ENCODE peak calls at places on chromosomes 4 and X, in nine cellular contexts. One of them, this sample, is unnamed.

GRCh38 chrX:18701621-18702361 is 5.7 kb upstream of the PPEF1 start:
- DNase-seq in GM23248: no peak
- DNase-seq in mesenteric fat pad: no peak
- DNase-seq in activated T-helper 1 cell treated with anti-CD3 and anti-CD28 coated beads, Interleukin-12 subunit alpha, Interleukin-12 subunit beta, Interleukin-2, Interleukin-4 antibody, amounts not matched to agents 30 ng/mL and 10 ng/mL and 1 ng/mL, durations not matched to agents 14 hours and 24 hours and 36 hours: no peak
- DNase-seq in NCI-H1092 treated with DMSO at 0.1 percent for 48 hours: no peak
- DNase-seq in HEK293T: no peak
- DNase-seq in GM12865: no peak
- DNase-seq in COLO829: no peak
- DNase-seq in stromal cell of bone marrow: no peak
- DNase-seq in this sample: no peak

GRCh38 chr4:119783200-119783978 is 154.8 kb upstream of the PDE5A start:
- DNase-seq in GM23248: no peak
- DNase-seq in mesenteric fat pad: no peak
- DNase-seq in activated T-helper 1 cell treated with anti-CD3 and anti-CD28 coated beads, Interleukin-12 subunit alpha, Interleukin-12 subunit beta, Interleukin-2, Interleukin-4 antibody, amounts not matched to agents 30 ng/mL and 10 ng/mL and 1 ng/mL, durations not matched to agents 14 hours and 24 hours and 36 hours: no peak
- DNase-seq in NCI-H1092 treated with DMSO at 0.1 percent for 48 hours: no peak
- DNase-seq in HEK293T: no peak
- DNase-seq in GM12865: no peak
- DNase-seq in COLO829: no peak
- DNase-seq in stromal cell of bone marrow: no peak
- DNase-seq in this sample: no peak

GRCh38 chr4:8352368-8353157 is 83.0 kb downstream of the HTRA3 start:
- DNase-seq in GM23248: no peak
- DNase-seq in mesenteric fat pad: peak
- DNase-seq in activated T-helper 1 cell treated with anti-CD3 and anti-CD28 coated beads, Interleukin-12 subunit alpha, Interleukin-12 subunit beta, Interleukin-2, Interleukin-4 antibody, amounts not matched to agents 30 ng/mL and 10 ng/mL and 1 ng/mL, durations not matched to agents 14 hours and 24 hours and 36 hours: no peak
- DNase-seq in NCI-H1092 treated with DMSO at 0.1 percent for 48 hours: no peak
- DNase-seq in HEK293T: no peak
- DNase-seq in GM12865: no peak
- DNase-seq in COLO829: no peak
- DNase-seq in stromal cell of bone marrow: no peak
- DNase-seq in this sample: no peak

GRCh38 chrX:1451251-1451675 is 1.4 kb downstream of the ASMTL start:
- DNase-seq in GM23248: no peak
- DNase-seq in mesenteric fat pad: peak
- DNase-seq in activated T-helper 1 cell treated with anti-CD3 and anti-CD28 coated beads, Interleukin-12 subunit alpha, Interleukin-12 subunit beta, Interleukin-2, Interleukin-4 antibody, amounts not matched to agents 30 ng/mL and 10 ng/mL and 1 ng/mL, durations not matched to agents 14 hours and 24 hours and 36 hours: no peak
- DNase-seq in NCI-H1092 treated with DMSO at 0.1 percent for 48 hours: no peak
- DNase-seq in HEK293T: no peak
- DNase-seq in GM12865: no peak
- DNase-seq in COLO829: no peak
- DNase-seq in stromal cell of bone marrow: no peak
- DNase-seq in this sample: no peak

GRCh38 chrX:323721-324628 is 5.4 kb upstream of the GTPBP6 start:
- DNase-seq in GM23248: peak
- DNase-seq in mesenteric fat pad: peak
- DNase-seq in activated T-helper 1 cell treated with anti-CD3 and anti-CD28 coated beads, Interleukin-12 subunit alpha, Interleukin-12 subunit beta, Interleukin-2, Interleukin-4 antibody, amounts not matched to agents 30 ng/mL and 10 ng/mL and 1 ng/mL, durations not matched to agents 14 hours and 24 hours and 36 hours: no peak
- DNase-seq in NCI-H1092 treated with DMSO at 0.1 percent for 48 hours: no peak
- DNase-seq in HEK293T: peak
- DNase-seq in GM12865: peak
- DNase-seq in COLO829: no peak
- DNase-seq in stromal cell of bone marrow: peak
- DNase-seq in this sample: no peak

GRCh38 chr4:3529363-3529762 is 2.9 kb downstream of the LRPAP1 start:
- DNase-seq in GM23248: no peak
- DNase-seq in mesenteric fat pad: no peak
- DNase-seq in activated T-helper 1 cell treated with anti-CD3 and anti-CD28 coated beads, Interleukin-12 subunit alpha, Interleukin-12 subunit beta, Interleukin-2, Interleukin-4 antibody, amounts not matched to agents 30 ng/mL and 10 ng/mL and 1 ng/mL, durations not matched to agents 14 hours and 24 hours and 36 hours: no peak
- DNase-seq in NCI-H1092 treated with DMSO at 0.1 percent for 48 hours: no peak
- DNase-seq in HEK293T: no peak
- DNase-seq in GM12865: peak
- DNase-seq in COLO829: no peak
- DNase-seq in stromal cell of bone marrow: no peak
- DNase-seq in this sample: no peak

GRCh38 chrX:15973299-15973698 is 118.7 kb upstream of the AP1S2 start:
- DNase-seq in GM23248: peak
- DNase-seq in mesenteric fat pad: no peak
- DNase-seq in activated T-helper 1 cell treated with anti-CD3 and anti-CD28 coated beads, Interleukin-12 subunit alpha, Interleukin-12 subunit beta, Interleukin-2, Interleukin-4 antibody, amounts not matched to agents 30 ng/mL and 10 ng/mL and 1 ng/mL, durations not matched to agents 14 hours and 24 hours and 36 hours: no peak
- DNase-seq in NCI-H1092 treated with DMSO at 0.1 percent for 48 hours: no peak
- DNase-seq in HEK293T: peak
- DNase-seq in GM12865: peak
- DNase-seq in COLO829: no peak
- DNase-seq in stromal cell of bone marrow: no peak
- DNase-seq in this sample: no peak

GRCh38 chr4:6464842-6465588 is 7.4 kb downstream of the PPP2R2C start:
- DNase-seq in GM23248: no peak
- DNase-seq in mesenteric fat pad: no peak
- DNase-seq in activated T-helper 1 cell treated with anti-CD3 and anti-CD28 coated beads, Interleukin-12 subunit alpha, Interleukin-12 subunit beta, Interleukin-2, Interleukin-4 antibody, amounts not matched to agents 30 ng/mL and 10 ng/mL and 1 ng/mL, durations not matched to agents 14 hours and 24 hours and 36 hours: no peak
- DNase-seq in NCI-H1092 treated with DMSO at 0.1 percent for 48 hours: no peak
- DNase-seq in HEK293T: peak
- DNase-seq in GM12865: no peak
- DNase-seq in COLO829: no peak
- DNase-seq in stromal cell of bone marrow: no peak
- DNase-seq in this sample: no peak

GRCh38 chr4:35315419-35315818 is 928.9 kb downstream of the ARAP2 start:
- DNase-seq in GM23248: no peak
- DNase-seq in mesenteric fat pad: no peak
- DNase-seq in activated T-helper 1 cell treated with anti-CD3 and anti-CD28 coated beads, Interleukin-12 subunit alpha, Interleukin-12 subunit beta, Interleukin-2, Interleukin-4 antibody, amounts not matched to agents 30 ng/mL and 10 ng/mL and 1 ng/mL, durations not matched to agents 14 hours and 24 hours and 36 hours: no peak
- DNase-seq in NCI-H1092 treated with DMSO at 0.1 percent for 48 hours: no peak
- DNase-seq in HEK293T: no peak
- DNase-seq in GM12865: no peak
- DNase-seq in COLO829: no peak
- DNase-seq in stromal cell of bone marrow: no peak
- DNase-seq in this sample: no peak

GRCh38 chrX:100648601-100649417 is 4.8 kb downstream of the SRPX2 start:
- DNase-seq in GM23248: peak
- DNase-seq in mesenteric fat pad: no peak
- DNase-seq in activated T-helper 1 cell treated with anti-CD3 and anti-CD28 coated beads, Interleukin-12 subunit alpha, Interleukin-12 subunit beta, Interleukin-2, Interleukin-4 antibody, amounts not matched to agents 30 ng/mL and 10 ng/mL and 1 ng/mL, durations not matched to agents 14 hours and 24 hours and 36 hours: no peak
- DNase-seq in NCI-H1092 treated with DMSO at 0.1 percent for 48 hours: no peak
- DNase-seq in HEK293T: no peak
- DNase-seq in GM12865: no peak
- DNase-seq in COLO829: no peak
- DNase-seq in stromal cell of bone marrow: peak
- DNase-seq in this sample: peak

GRCh38 chr4:84971319-84971932 is 4.9 kb upstream of the WDFY3 start:
- DNase-seq in GM23248: peak
- DNase-seq in mesenteric fat pad: no peak
- DNase-seq in activated T-helper 1 cell treated with anti-CD3 and anti-CD28 coated beads, Interleukin-12 subunit alpha, Interleukin-12 subunit beta, Interleukin-2, Interleukin-4 antibody, amounts not matched to agents 30 ng/mL and 10 ng/mL and 1 ng/mL, durations not matched to agents 14 hours and 24 hours and 36 hours: no peak
- DNase-seq in NCI-H1092 treated with DMSO at 0.1 percent for 48 hours: peak
- DNase-seq in HEK293T: peak
- DNase-seq in GM12865: peak
- DNase-seq in COLO829: peak
- DNase-seq in stromal cell of bone marrow: peak
- DNase-seq in this sample: peak

GRCh38 chrX:96619588-96619987 is 65.1 kb upstream of the DIAPH2 start:
- DNase-seq in GM23248: peak
- DNase-seq in mesenteric fat pad: no peak
- DNase-seq in activated T-helper 1 cell treated with anti-CD3 and anti-CD28 coated beads, Interleukin-12 subunit alpha, Interleukin-12 subunit beta, Interleukin-2, Interleukin-4 antibody, amounts not matched to agents 30 ng/mL and 10 ng/mL and 1 ng/mL, durations not matched to agents 14 hours and 24 hours and 36 hours: no peak
- DNase-seq in NCI-H1092 treated with DMSO at 0.1 percent for 48 hours: no peak
- DNase-seq in HEK293T: no peak
- DNase-seq in GM12865: no peak
- DNase-seq in COLO829: no peak
- DNase-seq in stromal cell of bone marrow: no peak
- DNase-seq in this sample: no peak

GRCh38 chr4:75385139-75385538 is 129.1 kb downstream of the RCHY1 start:
- DNase-seq in GM23248: no peak
- DNase-seq in mesenteric fat pad: no peak
- DNase-seq in activated T-helper 1 cell treated with anti-CD3 and anti-CD28 coated beads, Interleukin-12 subunit alpha, Interleukin-12 subunit beta, Interleukin-2, Interleukin-4 antibody, amounts not matched to agents 30 ng/mL and 10 ng/mL and 1 ng/mL, durations not matched to agents 14 hours and 24 hours and 36 hours: no peak
- DNase-seq in NCI-H1092 treated with DMSO at 0.1 percent for 48 hours: no peak
- DNase-seq in HEK293T: no peak
- DNase-seq in GM12865: no peak
- DNase-seq in COLO829: no peak
- DNase-seq in stromal cell of bone marrow: no peak
- DNase-seq in this sample: no peak

GRCh38 chrX:8036914-8037313 is 109.7 kb upstream of the PNPLA4 start:
- DNase-seq in GM23248: no peak
- DNase-seq in mesenteric fat pad: no peak
- DNase-seq in activated T-helper 1 cell treated with anti-CD3 and anti-CD28 coated beads, Interleukin-12 subunit alpha, Interleukin-12 subunit beta, Interleukin-2, Interleukin-4 antibody, amounts not matched to agents 30 ng/mL and 10 ng/mL and 1 ng/mL, durations not matched to agents 14 hours and 24 hours and 36 hours: no peak
- DNase-seq in NCI-H1092 treated with DMSO at 0.1 percent for 48 hours: peak
- DNase-seq in HEK293T: no peak
- DNase-seq in GM12865: no peak
- DNase-seq in COLO829: no peak
- DNase-seq in stromal cell of bone marrow: no peak
- DNase-seq in this sample: peak

GRCh38 chrX:49291615-49292337 is 11.7 kb upstream of the GAGE10 start:
- DNase-seq in GM23248: peak
- DNase-seq in mesenteric fat pad: no peak
- DNase-seq in activated T-helper 1 cell treated with anti-CD3 and anti-CD28 coated beads, Interleukin-12 subunit alpha, Interleukin-12 subunit beta, Interleukin-2, Interleukin-4 antibody, amounts not matched to agents 30 ng/mL and 10 ng/mL and 1 ng/mL, durations not matched to agents 14 hours and 24 hours and 36 hours: peak
- DNase-seq in NCI-H1092 treated with DMSO at 0.1 percent for 48 hours: peak
- DNase-seq in HEK293T: peak
- DNase-seq in GM12865: peak
- DNase-seq in COLO829: peak
- DNase-seq in stromal cell of bone marrow: no peak
- DNase-seq in this sample: peak

GRCh38 chrX:125203737-125204578 is 115.7 kb upstream of the TEX13C start:
- DNase-seq in GM23248: peak
- DNase-seq in mesenteric fat pad: no peak
- DNase-seq in activated T-helper 1 cell treated with anti-CD3 and anti-CD28 coated beads, Interleukin-12 subunit alpha, Interleukin-12 subunit beta, Interleukin-2, Interleukin-4 antibody, amounts not matched to agents 30 ng/mL and 10 ng/mL and 1 ng/mL, durations not matched to agents 14 hours and 24 hours and 36 hours: no peak
- DNase-seq in NCI-H1092 treated with DMSO at 0.1 percent for 48 hours: peak
- DNase-seq in HEK293T: no peak
- DNase-seq in GM12865: no peak
- DNase-seq in COLO829: peak
- DNase-seq in stromal cell of bone marrow: no peak
- DNase-seq in this sample: peak

GRCh38 chr4:24730256-24731001 is 64.9 kb upstream of the SOD3 start:
- DNase-seq in GM23248: peak
- DNase-seq in mesenteric fat pad: peak
- DNase-seq in activated T-helper 1 cell treated with anti-CD3 and anti-CD28 coated beads, Interleukin-12 subunit alpha, Interleukin-12 subunit beta, Interleukin-2, Interleukin-4 antibody, amounts not matched to agents 30 ng/mL and 10 ng/mL and 1 ng/mL, durations not matched to agents 14 hours and 24 hours and 36 hours: no peak
- DNase-seq in NCI-H1092 treated with DMSO at 0.1 percent for 48 hours: no peak
- DNase-seq in HEK293T: no peak
- DNase-seq in GM12865: no peak
- DNase-seq in COLO829: no peak
- DNase-seq in stromal cell of bone marrow: peak
- DNase-seq in this sample: no peak

GRCh38 chrX:123869488-123869887 is 9.6 kb downstream of the XIAP start:
- DNase-seq in GM23248: peak
- DNase-seq in mesenteric fat pad: no peak
- DNase-seq in activated T-helper 1 cell treated with anti-CD3 and anti-CD28 coated beads, Interleukin-12 subunit alpha, Interleukin-12 subunit beta, Interleukin-2, Interleukin-4 antibody, amounts not matched to agents 30 ng/mL and 10 ng/mL and 1 ng/mL, durations not matched to agents 14 hours and 24 hours and 36 hours: no peak
- DNase-seq in NCI-H1092 treated with DMSO at 0.1 percent for 48 hours: no peak
- DNase-seq in HEK293T: no peak
- DNase-seq in GM12865: no peak
- DNase-seq in COLO829: no peak
- DNase-seq in stromal cell of bone marrow: no peak
- DNase-seq in this sample: no peak

GRCh38 chr4:52173470-52174055 is 122.5 kb downstream of the SPATA18 start:
- DNase-seq in GM23248: peak
- DNase-seq in mesenteric fat pad: no peak
- DNase-seq in activated T-helper 1 cell treated with anti-CD3 and anti-CD28 coated beads, Interleukin-12 subunit alpha, Interleukin-12 subunit beta, Interleukin-2, Interleukin-4 antibody, amounts not matched to agents 30 ng/mL and 10 ng/mL and 1 ng/mL, durations not matched to agents 14 hours and 24 hours and 36 hours: no peak
- DNase-seq in NCI-H1092 treated with DMSO at 0.1 percent for 48 hours: no peak
- DNase-seq in HEK293T: no peak
- DNase-seq in GM12865: no peak
- DNase-seq in COLO829: no peak
- DNase-seq in stromal cell of bone marrow: peak
- DNase-seq in this sample: no peak

GRCh38 chr4:122898370-122899150 is 23.8 kb downstream of the NUDT6 start:
- DNase-seq in GM23248: peak
- DNase-seq in mesenteric fat pad: no peak
- DNase-seq in activated T-helper 1 cell treated with anti-CD3 and anti-CD28 coated beads, Interleukin-12 subunit alpha, Interleukin-12 subunit beta, Interleukin-2, Interleukin-4 antibody, amounts not matched to agents 30 ng/mL and 10 ng/mL and 1 ng/mL, durations not matched to agents 14 hours and 24 hours and 36 hours: no peak
- DNase-seq in NCI-H1092 treated with DMSO at 0.1 percent for 48 hours: no peak
- DNase-seq in HEK293T: no peak
- DNase-seq in GM12865: no peak
- DNase-seq in COLO829: peak
- DNase-seq in stromal cell of bone marrow: peak
- DNase-seq in this sample: no peak

GRCh38 chrX:53616921-53617320 is 69.6 kb downstream of the HUWE1 start:
- DNase-seq in GM23248: no peak
- DNase-seq in mesenteric fat pad: no peak
- DNase-seq in activated T-helper 1 cell treated with anti-CD3 and anti-CD28 coated beads, Interleukin-12 subunit alpha, Interleukin-12 subunit beta, Interleukin-2, Interleukin-4 antibody, amounts not matched to agents 30 ng/mL and 10 ng/mL and 1 ng/mL, durations not matched to agents 14 hours and 24 hours and 36 hours: no peak
- DNase-seq in NCI-H1092 treated with DMSO at 0.1 percent for 48 hours: no peak
- DNase-seq in HEK293T: no peak
- DNase-seq in GM12865: no peak
- DNase-seq in COLO829: no peak
- DNase-seq in stromal cell of bone marrow: no peak
- DNase-seq in this sample: no peak

GRCh38 chr4:171847751-171848150 is 34.5 kb downstream of the GALNTL6 start:
- DNase-seq in GM23248: peak
- DNase-seq in mesenteric fat pad: no peak
- DNase-seq in activated T-helper 1 cell treated with anti-CD3 and anti-CD28 coated beads, Interleukin-12 subunit alpha, Interleukin-12 subunit beta, Interleukin-2, Interleukin-4 antibody, amounts not matched to agents 30 ng/mL and 10 ng/mL and 1 ng/mL, durations not matched to agents 14 hours and 24 hours and 36 hours: no peak
- DNase-seq in NCI-H1092 treated with DMSO at 0.1 percent for 48 hours: no peak
- DNase-seq in HEK293T: no peak
- DNase-seq in GM12865: no peak
- DNase-seq in COLO829: no peak
- DNase-seq in stromal cell of bone marrow: no peak
- DNase-seq in this sample: no peak

GRCh38 chr4:34633216-34633615 is 1611.1 kb downstream of the ARAP2 start:
- DNase-seq in GM23248: no peak
- DNase-seq in mesenteric fat pad: no peak
- DNase-seq in activated T-helper 1 cell treated with anti-CD3 and anti-CD28 coated beads, Interleukin-12 subunit alpha, Interleukin-12 subunit beta, Interleukin-2, Interleukin-4 antibody, amounts not matched to agents 30 ng/mL and 10 ng/mL and 1 ng/mL, durations not matched to agents 14 hours and 24 hours and 36 hours: no peak
- DNase-seq in NCI-H1092 treated with DMSO at 0.1 percent for 48 hours: no peak
- DNase-seq in HEK293T: no peak
- DNase-seq in GM12865: no peak
- DNase-seq in COLO829: no peak
- DNase-seq in stromal cell of bone marrow: no peak
- DNase-seq in this sample: no peak

GRCh38 chr4:54359919-54360650 is 131.0 kb downstream of the PDGFRA start:
- DNase-seq in GM23248: no peak
- DNase-seq in mesenteric fat pad: no peak
- DNase-seq in activated T-helper 1 cell treated with anti-CD3 and anti-CD28 coated beads, Interleukin-12 subunit alpha, Interleukin-12 subunit beta, Interleukin-2, Interleukin-4 antibody, amounts not matched to agents 30 ng/mL and 10 ng/mL and 1 ng/mL, durations not matched to agents 14 hours and 24 hours and 36 hours: no peak
- DNase-seq in NCI-H1092 treated with DMSO at 0.1 percent for 48 hours: no peak
- DNase-seq in HEK293T: no peak
- DNase-seq in GM12865: peak
- DNase-seq in COLO829: no peak
- DNase-seq in stromal cell of bone marrow: no peak
- DNase-seq in this sample: no peak

GRCh38 chr4:23947826-23948225 is 58.0 kb upstream of the PPARGC1A start:
- DNase-seq in GM23248: no peak
- DNase-seq in mesenteric fat pad: no peak
- DNase-seq in activated T-helper 1 cell treated with anti-CD3 and anti-CD28 coated beads, Interleukin-12 subunit alpha, Interleukin-12 subunit beta, Interleukin-2, Interleukin-4 antibody, amounts not matched to agents 30 ng/mL and 10 ng/mL and 1 ng/mL, durations not matched to agents 14 hours and 24 hours and 36 hours: no peak
- DNase-seq in NCI-H1092 treated with DMSO at 0.1 percent for 48 hours: no peak
- DNase-seq in HEK293T: no peak
- DNase-seq in GM12865: no peak
- DNase-seq in COLO829: no peak
- DNase-seq in stromal cell of bone marrow: no peak
- DNase-seq in this sample: no peak

GRCh38 chr4:132592340-132592739 is 556.8 kb upstream of the PCDH10 start:
- DNase-seq in GM23248: no peak
- DNase-seq in mesenteric fat pad: no peak
- DNase-seq in activated T-helper 1 cell treated with anti-CD3 and anti-CD28 coated beads, Interleukin-12 subunit alpha, Interleukin-12 subunit beta, Interleukin-2, Interleukin-4 antibody, amounts not matched to agents 30 ng/mL and 10 ng/mL and 1 ng/mL, durations not matched to agents 14 hours and 24 hours and 36 hours: no peak
- DNase-seq in NCI-H1092 treated with DMSO at 0.1 percent for 48 hours: no peak
- DNase-seq in HEK293T: peak
- DNase-seq in GM12865: no peak
- DNase-seq in COLO829: no peak
- DNase-seq in stromal cell of bone marrow: no peak
- DNase-seq in this sample: no peak

GRCh38 chrX:139077303-139078131 is 366.0 kb upstream of the FGF13 start:
- DNase-seq in GM23248: peak
- DNase-seq in mesenteric fat pad: no peak
- DNase-seq in activated T-helper 1 cell treated with anti-CD3 and anti-CD28 coated beads, Interleukin-12 subunit alpha, Interleukin-12 subunit beta, Interleukin-2, Interleukin-4 antibody, amounts not matched to agents 30 ng/mL and 10 ng/mL and 1 ng/mL, durations not matched to agents 14 hours and 24 hours and 36 hours: no peak
- DNase-seq in NCI-H1092 treated with DMSO at 0.1 percent for 48 hours: no peak
- DNase-seq in HEK293T: no peak
- DNase-seq in GM12865: no peak
- DNase-seq in COLO829: peak
- DNase-seq in stromal cell of bone marrow: peak
- DNase-seq in this sample: no peak

GRCh38 chr4:159041058-159042034 is 61.5 kb upstream of the RAPGEF2 start:
- DNase-seq in GM23248: no peak
- DNase-seq in mesenteric fat pad: no peak
- DNase-seq in activated T-helper 1 cell treated with anti-CD3 and anti-CD28 coated beads, Interleukin-12 subunit alpha, Interleukin-12 subunit beta, Interleukin-2, Interleukin-4 antibody, amounts not matched to agents 30 ng/mL and 10 ng/mL and 1 ng/mL, durations not matched to agents 14 hours and 24 hours and 36 hours: no peak
- DNase-seq in NCI-H1092 treated with DMSO at 0.1 percent for 48 hours: no peak
- DNase-seq in HEK293T: no peak
- DNase-seq in GM12865: no peak
- DNase-seq in COLO829: no peak
- DNase-seq in stromal cell of bone marrow: no peak
- DNase-seq in this sample: no peak

GRCh38 chr4:28654618-28655017 is 1794.0 kb downstream of the STIM2 start:
- DNase-seq in GM23248: no peak
- DNase-seq in mesenteric fat pad: no peak
- DNase-seq in activated T-helper 1 cell treated with anti-CD3 and anti-CD28 coated beads, Interleukin-12 subunit alpha, Interleukin-12 subunit beta, Interleukin-2, Interleukin-4 antibody, amounts not matched to agents 30 ng/mL and 10 ng/mL and 1 ng/mL, durations not matched to agents 14 hours and 24 hours and 36 hours: no peak
- DNase-seq in NCI-H1092 treated with DMSO at 0.1 percent for 48 hours: no peak
- DNase-seq in HEK293T: no peak
- DNase-seq in GM12865: no peak
- DNase-seq in COLO829: peak
- DNase-seq in stromal cell of bone marrow: no peak
- DNase-seq in this sample: no peak

GRCh38 chr4:98662619-98663225 is 4.3 kb upstream of the TSPAN5 start:
- DNase-seq in GM23248: no peak
- DNase-seq in mesenteric fat pad: no peak
- DNase-seq in activated T-helper 1 cell treated with anti-CD3 and anti-CD28 coated beads, Interleukin-12 subunit alpha, Interleukin-12 subunit beta, Interleukin-2, Interleukin-4 antibody, amounts not matched to agents 30 ng/mL and 10 ng/mL and 1 ng/mL, durations not matched to agents 14 hours and 24 hours and 36 hours: peak
- DNase-seq in NCI-H1092 treated with DMSO at 0.1 percent for 48 hours: no peak
- DNase-seq in HEK293T: no peak
- DNase-seq in GM12865: peak
- DNase-seq in COLO829: no peak
- DNase-seq in stromal cell of bone marrow: no peak
- DNase-seq in this sample: peak

GRCh38 chr4:149248191-149248590 is 567.5 kb downstream of the IQCM start:
- DNase-seq in GM23248: no peak
- DNase-seq in mesenteric fat pad: no peak
- DNase-seq in activated T-helper 1 cell treated with anti-CD3 and anti-CD28 coated beads, Interleukin-12 subunit alpha, Interleukin-12 subunit beta, Interleukin-2, Interleukin-4 antibody, amounts not matched to agents 30 ng/mL and 10 ng/mL and 1 ng/mL, durations not matched to agents 14 hours and 24 hours and 36 hours: no peak
- DNase-seq in NCI-H1092 treated with DMSO at 0.1 percent for 48 hours: no peak
- DNase-seq in HEK293T: no peak
- DNase-seq in GM12865: no peak
- DNase-seq in COLO829: no peak
- DNase-seq in stromal cell of bone marrow: no peak
- DNase-seq in this sample: no peak